ENCODE peak calls at places on chromosomes 13 and 19, in five cellular contexts. O, A, N, G and K are unnamed samples.

GRCh38 chr13:41075034-41075433 is 13.7 kb downstream of the WBP4 start:
- DNase-seq in O (peak), A (no peak), N (no peak), G (peak), K (peak)

GRCh38 chr13:49781791-49782190 is 10.7 kb downstream of the KPNA3 start:
- DNase-seq in O (no peak), A (no peak), N (no peak), G (no peak), K (no peak)

GRCh38 chr13:42847891-42848663 is 66.7 kb downstream of the FAM216B start:
- DNase-seq in O (peak), A (no peak), N (no peak), G (no peak), K (peak)

GRCh38 chr19:1001538-1002166 is 1.4 kb downstream of the GRIN3B start:
- DNase-seq in O (peak), A (peak), N (no peak), G (peak), K (no peak)

GRCh38 chr13:113774177-113775107 is 15.4 kb downstream of the TMEM255B start:
- DNase-seq in O (peak), A (no peak), N (no peak), G (no peak), K (peak)

GRCh38 chr13:33519561-33520479 is 234.3 kb upstream of the STARD13 start:
- DNase-seq in O (peak), A (no peak), N (no peak), G (no peak), K (peak)

GRCh38 chr13:45575830-45576180 is 39.7 kb downstream of the ERICH6B start:
- DNase-seq in O (no peak), A (no peak), N (no peak), G (no peak), K (no peak)

GRCh38 chr13:26254583-26255102 is 714 bp downstream of the CDK8 start:
- DNase-seq in O (peak), A (peak), N (peak), G (peak), K (peak)

GRCh38 chr13:48626726-48627451 is 26.8 kb upstream of the CYSLTR2 start:
- DNase-seq in O (peak), A (no peak), N (no peak), G (no peak), K (no peak)

GRCh38 chr19:30227661-30228112 is 144.5 kb upstream of the ZNF536 start:
- DNase-seq in O (peak), A (peak), N (no peak), G (peak), K (peak)

GRCh38 chr13:73173160-73173905 is 114.5 kb downstream of the KLF5 start:
- DNase-seq in O (no peak), A (no peak), N (no peak), G (no peak), K (no peak)

GRCh38 chr13:50805805-50806204 is 37.7 kb downstream of the DLEU7 start:
- DNase-seq in O (peak), A (no peak), N (no peak), G (no peak), K (peak)

GRCh38 chr19:55090564-55090963 is 14.9 kb downstream of the EPS8L1 start:
- DNase-seq in O (no peak), A (no peak), N (no peak), G (no peak), K (no peak)

GRCh38 chr13:35855531-35856019 is 275.6 kb downstream of the DCLK1 start:
- DNase-seq in O (no peak), A (no peak), N (no peak), G (no peak), K (peak)

GRCh38 chr19:55362174-55362989 is 678 bp downstream of the GARIN5B start:
- DNase-seq in O (no peak), A (no peak), N (no peak), G (no peak), K (no peak)

GRCh38 chr13:63381078-63381859 is 1965.6 kb upstream of the PCDH20 start:
- DNase-seq in O (no peak), A (no peak), N (no peak), G (no peak), K (no peak)

GRCh38 chr19:32264568-32264967 is 80.8 kb upstream of the ZNF507 start:
- DNase-seq in O (no peak), A (no peak), N (no peak), G (no peak), K (no peak)

GRCh38 chr13:39037880-39038568 is at the start of the genes NHLRC3 and PROSER1:
- DNase-seq in O (peak), A (peak), N (peak), G (peak), K (peak)

GRCh38 chr19:36245210-36246005 is 30.5 kb downstream of the ZNF146 start:
- DNase-seq in O (no peak), A (peak), N (no peak), G (no peak), K (no peak)

GRCh38 chr19:489418-490196 is 6.7 kb upstream of the MADCAM1 start:
- DNase-seq in O (peak), A (no peak), N (no peak), G (no peak), K (peak)

GRCh38 chr13:112248909-112249592 is 127.1 kb upstream of the SPACA7 start:
- DNase-seq in O (no peak), A (no peak), N (no peak), G (no peak), K (no peak)

GRCh38 chr19:47608074-47608907 is 643 bp upstream of the BICRA start:
- DNase-seq in O (peak), A (peak), N (peak), G (peak), K (peak)
- TF ChIP-seq CTCF in O (peak), A (peak), N (peak), G (no peak), K (peak)

DNA sequence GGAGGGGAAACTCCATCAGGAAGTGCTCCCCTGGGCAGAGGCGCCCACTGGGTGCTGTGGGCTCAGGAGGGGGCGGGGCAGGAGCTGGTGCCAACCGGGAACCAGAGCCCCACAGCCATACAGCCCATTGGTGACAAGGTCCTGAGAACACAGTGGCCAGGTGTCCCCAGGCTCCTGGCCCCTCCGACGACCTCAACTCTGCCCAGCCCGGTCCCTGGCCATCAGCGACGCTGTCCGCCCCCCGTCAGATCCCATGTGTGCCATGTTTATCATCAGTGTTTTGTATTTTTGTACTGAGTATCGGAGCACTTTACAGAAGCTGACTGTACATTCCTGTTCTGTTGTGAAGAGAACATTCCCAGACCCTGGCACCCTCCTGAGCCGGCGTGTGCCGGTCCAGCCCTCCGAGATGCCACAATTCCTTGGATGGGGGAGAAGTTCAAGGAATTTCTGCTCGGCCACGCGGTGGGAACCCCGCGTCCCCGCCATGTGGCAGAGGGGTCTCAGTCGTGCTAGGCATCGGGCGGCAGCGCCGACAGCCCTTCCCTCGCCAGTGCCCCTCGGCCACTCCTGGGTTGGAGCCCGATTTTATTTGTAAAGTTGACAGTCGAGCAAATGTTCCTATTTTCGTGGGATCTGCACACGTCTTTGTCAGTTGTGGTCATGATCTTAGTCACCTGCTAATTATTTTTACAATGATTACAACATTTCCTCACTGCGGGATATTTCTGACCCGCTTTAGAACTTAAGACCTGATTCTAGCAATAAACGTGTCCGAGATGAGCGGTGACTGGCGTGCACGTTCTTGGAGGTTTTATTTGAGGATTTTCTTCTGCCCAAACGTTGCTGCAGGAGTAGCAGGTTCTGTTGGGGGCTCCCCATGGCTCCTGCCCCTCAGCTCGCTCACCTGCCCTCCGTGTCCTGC is 16.9 kb downstream of the PEX11G start:
- DNase-seq in O (no peak), A (no peak), N (no peak), G (no peak), K (no peak)
- TF ChIP-seq CTCF in O (no peak), A (no peak), N (no peak), G (no peak), K (no peak)

DNA sequence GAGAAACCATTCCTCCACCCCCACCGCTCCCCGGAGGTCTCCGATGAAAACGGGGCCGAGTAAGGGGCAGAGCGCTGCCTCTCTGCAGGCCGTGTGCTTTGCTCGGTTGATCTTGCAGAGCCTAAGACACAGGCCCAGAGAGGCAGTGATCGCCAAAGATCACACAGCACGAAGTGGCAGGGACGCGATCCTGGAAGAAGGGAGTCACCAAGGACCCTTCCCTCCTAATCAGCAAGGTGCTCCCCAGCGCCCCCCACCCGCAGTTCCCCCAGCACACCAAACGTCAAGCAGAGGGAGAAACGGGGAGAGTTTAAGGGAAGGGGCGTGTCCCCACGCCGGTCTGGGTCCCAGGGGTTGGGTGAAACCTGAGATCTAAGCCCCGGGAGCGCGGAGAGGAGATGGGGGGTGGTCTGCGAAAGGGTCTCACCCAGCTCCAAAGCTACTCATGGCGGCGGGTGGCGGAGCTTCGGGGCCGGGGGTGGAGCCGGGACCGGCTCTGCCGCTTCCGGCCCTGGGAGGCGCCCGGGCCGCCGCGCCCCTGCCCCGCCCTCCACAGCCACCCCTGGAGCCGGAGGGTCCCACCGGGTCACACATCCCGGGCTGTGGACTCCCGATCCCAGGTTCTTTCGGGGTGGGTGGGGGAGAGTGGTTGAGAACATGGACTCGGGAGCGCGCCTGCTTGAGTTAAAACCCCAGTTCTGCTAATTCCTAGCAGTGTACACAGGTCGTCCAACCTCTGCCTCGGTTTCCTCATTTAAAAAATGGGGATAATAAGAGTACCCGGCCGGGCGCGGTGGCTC is at the start of gene EML2:
- DNase-seq in O (peak), A (peak), N (peak), G (peak), K (no peak)
- TF ChIP-seq CTCF in O (peak), A (no peak), N (no peak), G (no peak), K (peak)

DNA sequence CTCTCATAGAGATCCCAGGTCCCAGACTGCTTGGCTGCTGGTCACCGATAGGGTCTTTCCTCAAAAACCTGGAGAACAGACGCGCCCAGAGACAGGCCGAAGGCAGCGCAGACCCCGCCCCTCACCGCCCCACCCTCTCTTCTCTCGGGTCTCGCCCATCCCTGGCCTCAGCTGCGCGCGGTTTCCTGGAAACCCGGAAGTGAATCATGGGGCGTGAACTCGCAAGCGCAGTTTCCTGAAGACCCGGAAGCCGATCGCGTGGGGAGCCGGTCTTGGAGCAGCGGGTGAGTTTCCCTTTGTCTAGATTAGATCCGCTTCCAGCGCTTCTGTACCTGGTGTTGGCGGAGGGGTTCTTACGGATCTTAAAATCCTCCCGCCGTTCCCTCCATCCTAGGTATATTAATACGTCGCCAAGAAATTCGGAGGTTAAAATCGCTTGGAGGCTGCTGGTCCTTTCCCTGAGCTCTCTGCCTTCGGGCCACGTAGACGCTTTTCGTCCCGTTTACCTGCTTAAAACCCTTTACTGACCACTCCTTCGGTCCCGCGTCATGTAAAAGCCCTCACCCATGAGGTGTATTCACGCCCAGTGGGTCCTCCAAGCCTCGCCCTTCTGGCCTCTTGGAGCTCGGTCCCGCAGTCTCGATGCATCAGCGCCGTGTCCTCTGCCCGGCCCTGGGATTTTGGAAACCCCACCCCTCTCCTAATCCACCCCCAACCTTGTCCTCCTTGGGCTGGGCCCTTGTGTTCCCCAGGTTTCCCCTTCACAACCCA is at the start of gene ZNF578:
- DNase-seq in O (peak), A (no peak), N (peak), G (peak), K (peak)
- TF ChIP-seq CTCF in O (no peak), A (no peak), N (no peak), G (no peak), K (no peak)

GRCh38 chr19:12782174-12782423 is 6.7 kb upstream of the HOOK2 start:
- DNase-seq in O (no peak), A (no peak), N (no peak), G (no peak), K (no peak)

GRCh38 chr19:12778020-12778904 is 2.9 kb upstream of the HOOK2 start:
- DNase-seq in O (peak), A (peak), N (peak), G (peak), K (peak)

GRCh38 chr19:12778905-12779161 is 3.5 kb upstream of the HOOK2 start:
- DNase-seq in O (no peak), A (no peak), N (no peak), G (no peak), K (no peak)

GRCh38 chr19:12777217-12778019 is 2.1 kb upstream of the HOOK2 start:
- DNase-seq in O (peak), A (peak), N (peak), G (peak), K (peak)

DNA sequence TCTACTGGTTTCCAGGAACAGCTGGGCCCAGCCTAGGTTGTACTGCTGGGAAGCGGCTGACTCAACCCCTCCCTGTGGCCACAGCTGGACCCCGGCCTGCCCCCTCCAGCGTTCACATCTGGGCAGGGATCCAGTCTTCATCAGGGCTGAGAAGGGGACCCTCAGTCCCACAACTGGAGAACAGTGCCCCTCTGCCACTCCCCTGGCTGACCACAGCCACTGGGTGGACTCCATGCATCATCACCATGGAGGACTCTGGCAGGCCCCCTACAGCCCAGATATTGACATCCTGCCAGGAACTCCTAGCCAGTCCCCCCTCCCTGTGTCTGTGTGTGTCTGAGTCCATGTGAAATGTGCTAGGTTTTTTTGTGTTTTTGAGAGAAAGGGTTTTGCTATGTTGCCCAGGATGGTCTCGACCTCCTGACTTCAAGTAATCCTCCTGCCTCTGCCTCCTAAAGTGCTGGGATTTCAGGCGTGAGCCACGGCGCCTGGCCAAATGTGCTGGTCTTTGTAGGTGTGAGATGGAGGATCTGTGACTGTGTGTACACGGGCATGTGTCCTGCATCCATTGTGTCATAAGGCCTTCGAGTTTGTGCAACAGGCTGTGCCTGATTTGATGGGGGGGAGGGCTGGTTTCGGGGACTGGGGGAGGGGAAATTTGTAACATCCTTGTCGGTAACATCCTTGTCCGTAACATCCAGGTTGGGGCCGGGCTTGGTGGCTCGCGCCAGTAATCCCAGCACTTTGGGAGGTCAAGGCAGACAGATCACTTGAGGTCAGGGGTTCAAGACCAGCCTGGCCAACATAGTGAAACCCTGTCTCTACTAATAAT is 4.0 kb upstream of the HOOK2 start:
- DNase-seq in O (peak), A (peak), N (peak), G (no peak), K (peak)
- TF ChIP-seq CTCF in O (peak), A (no peak), N (no peak), G (no peak), K (no peak)

DNA sequence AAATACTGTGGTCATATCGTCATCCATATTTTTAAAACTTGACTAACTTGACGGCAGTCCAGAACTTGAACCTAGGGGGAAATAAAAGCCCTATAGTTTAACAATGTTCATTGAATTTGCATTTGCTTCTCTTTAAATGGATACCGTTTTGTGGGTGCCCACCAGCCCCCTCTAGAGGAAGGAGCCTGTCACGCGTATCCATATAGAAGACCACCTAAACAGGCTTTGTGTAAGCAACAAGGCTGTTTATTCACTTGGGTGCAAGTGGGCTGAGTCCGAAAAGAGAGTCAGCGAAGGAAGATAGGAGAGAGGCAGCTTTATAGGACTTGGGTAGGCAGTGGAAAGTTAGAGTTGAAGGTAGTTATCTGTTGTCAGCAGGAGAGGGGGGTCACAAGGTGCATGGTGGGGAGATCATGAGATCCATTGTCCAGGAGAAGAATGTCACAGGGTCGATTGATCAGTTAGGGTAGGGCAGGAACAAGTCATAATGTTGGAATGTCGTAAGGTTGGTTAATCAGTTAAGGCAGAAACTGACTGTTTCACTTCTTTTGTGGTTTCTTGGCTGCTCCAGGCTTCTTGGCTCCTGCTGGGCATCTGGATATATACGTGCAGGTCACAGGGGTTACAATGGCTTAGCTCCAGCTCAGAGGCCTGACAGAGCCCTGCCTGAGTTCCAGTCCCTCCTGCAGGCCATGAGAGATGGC is 42.5 kb upstream of the ANKRD10 start:
- DNase-seq in O (peak), A (peak), N (no peak), G (no peak), K (peak)
- TF ChIP-seq CTCF in O (peak), A (no peak), N (no peak), G (no peak), K (peak)